ENCODE peak calls at places on chromosomes 1 and 21, in four cellular contexts. L is Ammon's horn; C is nucleus accumbens; K is stimulated activated CD8-positive, alpha-beta memory T cell treated with anti-CD3 and anti-CD28 coated beads, Interleukin-4, amount 100 ng/mL, for 24 hours. P is an unnamed sample.
A peak's percentile ranks its signal among the peaks of the same experiment; 100 is the strongest.

GRCh38 chr21:45595574-45596295 is 47.8 kb upstream of the PCBP3 start:
- DNase-seq in L (no peak), C (no peak), K (no peak), P (no peak)

GRCh38 chr1:223228201-223228600 is 85.2 kb upstream of the TLR5 start:
- DNase-seq in K (no peak), C (no peak), L (no peak), P (no peak)

GRCh38 chr1:45913183-45913924 is 109.9 kb downstream of the MAST2 start:
- DNase-seq in K (no peak), C (peak; percentile 37), L (peak; percentile 47), P (peak; percentile 98)

GRCh38 chr21:30216041-30216723 is at the start of gene CLDN8:
- DNase-seq in K (no peak), L (no peak), C (no peak), P (no peak)

GRCh38 chr1:28078262-28078661 is 10.1 kb downstream of the EYA3 start:
- DNase-seq in K (no peak), L (no peak), C (no peak), P (no peak)

GRCh38 chr1:225866061-225866844 is 15.9 kb downstream of the TMEM63A start:
- DNase-seq in L (no peak), K (peak; percentile 55), C (no peak), P (peak; percentile 52)

GRCh38 chr1:18536356-18536755 is 55.6 kb downstream of the KLHDC7A start:
- DNase-seq in K (no peak), C (no peak), L (no peak), P (no peak)

GRCh38 chr1:165069829-165070228 is 286.7 kb downstream of the LMX1A start:
- DNase-seq in C (peak; percentile 71), K (no peak), L (peak; percentile 88), P (no peak)

GRCh38 chr1:237226177-237226944 is 184.4 kb downstream of the RYR2 start:
- DNase-seq in K (no peak), C (no peak), L (no peak), P (no peak)

GRCh38 chr1:227914801-227915563 is 32.8 kb downstream of the WNT9A start:
- DNase-seq in L (no peak), K (no peak), C (no peak), P (no peak)

GRCh38 chr1:213075725-213076124 is 24.7 kb downstream of the RPS6KC1 start:
- DNase-seq in L (no peak), K (no peak), C (no peak), P (no peak)

GRCh38 chr1:184974086-184974836 is at the start of gene NIBAN1:
- DNase-seq in L (peak; percentile 13), K (peak; percentile 58), C (no peak), P (peak; percentile 80)

GRCh38 chr1:67053785-67054759 is at the start of gene SLC35D1:
- DNase-seq in C (peak; percentile 89), L (peak; percentile 87), K (peak; percentile 55), P (peak; percentile 79)

GRCh38 chr1:201634261-201634660 is 95.3 kb downstream of the NAV1 start:
- DNase-seq in L (no peak), K (no peak), C (no peak), P (peak; percentile 72)

GRCh38 chr1:211529011-211529410 is 37.0 kb upstream of the RD3 start:
- DNase-seq in K (no peak), C (no peak), L (no peak), P (no peak)

GRCh38 chr1:231420299-231420958 is 1.7 kb downstream of the EGLN1 start:
- DNase-seq in K (no peak), L (peak; percentile 33), C (no peak), P (peak; percentile 34)

GRCh38 chr1:33456302-33456886 is 16.1 kb upstream of the ZSCAN20 start:
- DNase-seq in K (no peak), L (no peak), C (no peak), P (no peak)

GRCh38 chr1:230163719-230164118 is 96.7 kb downstream of the GALNT2 start:
- DNase-seq in C (no peak), K (no peak), L (no peak), P (peak; percentile 35)

GRCh38 chr1:52636701-52637695 is 4.0 kb downstream of the SHISAL2A start:
- DNase-seq in K (peak; percentile 46), L (peak; percentile 37), C (no peak), P (no peak)